ENCODE peak calls at places on chromosomes 2 and 18, in six cellular contexts. P, J, K, L, V and N are unnamed samples.

GRCh38 chr2:169107645-169108044 is 38.3 kb downstream of the DHRS9 start:
- DNase-seq in P (no peak), J (no peak), K (no peak), L (no peak), V (no peak), N (no peak)

GRCh38 chr18:74546751-74547530 is 12.6 kb downstream of the CNDP1 start:
- DNase-seq in P (no peak), J (no peak), K (peak; percentile 22), L (peak; percentile 29), V (no peak), N (no peak)

GRCh38 chr2:223797811-223798721 is 39.3 kb downstream of the AP1S3 start:
- DNase-seq in P (peak; percentile 27), J (no peak), K (peak; percentile 61), L (peak; percentile 59), V (no peak), N (peak; percentile 12)

GRCh38 chr2:127185093-127185492 is 35.0 kb downstream of the CYP27C1 start:
- DNase-seq in P (no peak), J (no peak), K (no peak), L (no peak), V (no peak), N (no peak)

GRCh38 chr2:73561422-73561821 is 80.8 kb downstream of the NAT8 start:
- DNase-seq in P (no peak), J (no peak), K (no peak), L (peak; percentile 13), V (no peak), N (no peak)

GRCh38 chr18:59662008-59662701 is 35.1 kb downstream of the CCBE1 start:
- DNase-seq in P (no peak), J (no peak), K (peak; percentile 36), L (peak; percentile 72), V (no peak), N (peak; percentile 28)

GRCh38 chr18:79681484-79682387 is 2.1 kb downstream of the CTDP1 start:
- DNase-seq in P (no peak), J (no peak), K (no peak), L (no peak), V (no peak), N (no peak)

GRCh38 chr2:75324716-75325291 is 125.5 kb upstream of the TACR1 start:
- DNase-seq in P (no peak), J (no peak), K (no peak), L (no peak), V (no peak), N (peak; percentile 75)

GRCh38 chr2:174971868-174972781 is 33.1 kb downstream of the CHN1 start:
- DNase-seq in P (no peak), J (no peak), K (peak; percentile 53), L (peak; percentile 75), V (no peak), N (peak; percentile 89)

GRCh38 chr18:52888014-52888413 is 548.0 kb downstream of the DCC start:
- DNase-seq in P (no peak), J (no peak), K (no peak), L (no peak), V (no peak), N (no peak)

GRCh38 chr2:101329026-101329425 is 20.5 kb upstream of the RNF149 start:
- DNase-seq in P (no peak), J (no peak), K (no peak), L (no peak), V (no peak), N (no peak)

GRCh38 chr2:96623116-96623515 is 15.0 kb downstream of the KANSL3 start:
- DNase-seq in P (no peak), J (no peak), K (peak; percentile 13), L (peak; percentile 33), V (no peak), N (no peak)

GRCh38 chr2:232365621-232366321 is 12.8 kb upstream of the ALPP start:
- DNase-seq in P (no peak), J (peak; percentile 84), K (peak; percentile 59), L (peak; percentile 21), V (no peak), N (peak; percentile 70)

GRCh38 chr2:236969075-236969474 is 116.6 kb upstream of the COPS8 start:
- DNase-seq in P (no peak), J (no peak), K (no peak), L (no peak), V (no peak), N (no peak)

GRCh38 chr2:201734111-201734510 is 35.7 kb upstream of the MPP4 start:
- DNase-seq in P (no peak), J (no peak), K (no peak), L (no peak), V (no peak), N (no peak)

GRCh38 chr2:117980783-117981676 is 32.8 kb downstream of the CCDC93 start:
- DNase-seq in P (no peak), J (no peak), K (peak; percentile 72), L (peak; percentile 92), V (no peak), N (peak; percentile 61)

GRCh38 chr18:27004056-27004829 is 138.7 kb upstream of the AQP4 start:
- DNase-seq in P (no peak), J (no peak), K (peak; percentile 6), L (no peak), V (no peak), N (no peak)

GRCh38 chr2:79162132-79162531 is 2.6 kb upstream of the REG3A start:
- DNase-seq in P (no peak), J (no peak), K (no peak), L (no peak), V (no peak), N (no peak)

GRCh38 chr2:198287706-198288105 is 483.3 kb downstream of the PLCL1 start:
- DNase-seq in P (no peak), J (no peak), K (peak; percentile 15), L (no peak), V (no peak), N (no peak)

GRCh38 chr18:79582978-79583377 is 96.6 kb upstream of the CTDP1 start:
- DNase-seq in P (no peak), J (no peak), K (no peak), L (no peak), V (no peak), N (no peak)

GRCh38 chr2:53913721-53914120 is 54.0 kb upstream of the GPR75 start:
- DNase-seq in P (no peak), J (no peak), K (peak; percentile 51), L (peak; percentile 61), V (no peak), N (no peak)

GRCh38 chr2:235028646-235029045 is 76.8 kb downstream of the SH3BP4 start:
- DNase-seq in P (no peak), J (no peak), K (no peak), L (no peak), V (no peak), N (no peak)

GRCh38 chr2:235026649-235027557 is 75.1 kb downstream of the SH3BP4 start:
- DNase-seq in P (no peak), J (no peak), K (no peak), L (peak; percentile 60), V (no peak), N (no peak)

GRCh38 chr2:235026137-235026536 is 74.3 kb downstream of the SH3BP4 start:
- DNase-seq in P (no peak), J (no peak), K (peak; percentile 71), L (peak; percentile 88), V (no peak), N (peak; percentile 70)

GRCh38 chr2:235029054-235029453 is 77.2 kb downstream of the SH3BP4 start:
- DNase-seq in P (no peak), J (no peak), K (no peak), L (no peak), V (no peak), N (no peak)

GRCh38 chr2:235027558-235028214 is 75.9 kb downstream of the SH3BP4 start:
- DNase-seq in P (no peak), J (no peak), K (peak; percentile 49), L (peak; percentile 68), V (no peak), N (no peak)
- H3K79me1 ChIP-seq in P (peaks cover 27% of the 10 kb centered on the region), J (peaks cover 8% of the 10 kb centered on the region), K (no peaks in the 10 kb centered on the region), L (peaks cover 96% of the 10 kb centered on the region), V (peaks cover 34% of the 10 kb centered on the region), N (no peaks in the 10 kb centered on the region)

DNA sequence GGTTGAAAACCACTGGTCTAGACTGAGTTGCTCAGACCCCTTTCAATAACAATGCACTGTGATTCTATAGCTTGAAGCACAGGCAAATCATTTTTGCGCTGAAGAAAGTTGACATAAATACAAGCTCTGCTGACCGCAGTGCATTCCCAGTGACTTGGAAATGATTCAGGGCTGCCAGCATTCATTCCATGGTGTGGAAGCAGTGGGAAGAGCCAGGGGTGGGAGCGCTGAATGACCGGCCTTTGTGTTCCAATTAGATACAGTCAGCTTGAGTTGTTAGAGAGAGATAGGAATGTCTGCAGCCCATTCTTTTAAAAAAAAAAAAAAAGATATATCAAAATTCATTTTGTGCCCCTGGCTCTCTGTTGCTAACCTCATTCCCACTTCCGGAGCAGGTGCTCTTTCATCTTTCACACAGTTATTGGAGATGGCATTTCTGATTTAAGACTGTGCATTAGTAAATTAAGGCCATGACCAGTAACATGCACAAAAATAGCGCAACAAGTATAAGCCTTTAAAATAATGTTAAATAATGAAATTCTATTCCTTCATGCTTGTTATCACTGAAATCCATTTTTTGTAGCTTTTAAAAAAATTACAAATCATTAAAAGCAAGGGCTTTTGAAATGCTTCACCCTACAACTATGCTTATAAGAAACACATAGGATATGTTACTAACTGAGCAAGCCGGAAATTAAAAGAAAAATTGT is 59.4 kb upstream of the CTLA4 start:
- DNase-seq in P (peak; percentile 75), J (no peak), K (peak; percentile 78), L (peak; percentile 95), V (no peak), N (peak; percentile 78)
- H2AFZ ChIP-seq in P (peak overlapping the region; percentile 76), J (peak overlapping the region; percentile 15), K (no peak overlapping the region), L (no peak overlapping the region), V (peak overlapping the region; percentile 77), N (no peak overlapping the region)

DNA sequence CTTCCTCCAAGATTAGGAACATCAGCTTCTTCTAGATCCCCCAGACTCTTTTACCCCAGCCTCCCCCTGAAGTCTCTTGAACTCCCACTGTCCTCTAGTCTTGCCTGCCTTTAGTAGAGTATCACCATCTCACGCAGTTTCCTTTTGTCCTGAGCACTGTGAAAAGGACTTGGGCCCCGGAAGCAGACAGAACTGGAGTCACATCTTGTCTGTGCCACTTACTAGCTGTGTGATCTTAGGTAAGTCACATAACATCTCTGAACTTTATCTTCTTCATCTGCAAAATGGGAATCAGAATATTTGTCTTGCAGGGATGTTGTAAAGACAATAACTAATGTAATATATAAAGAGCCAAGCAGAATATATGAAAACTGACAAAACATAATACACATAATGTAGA is 8.4 kb upstream of the TRABD2A start:
- DNase-seq in P (no peak), J (no peak), K (no peak), L (no peak), V (no peak), N (no peak)
- H3K9ac ChIP-seq in P (no peak overlapping the region), J (no peak overlapping the region), K (peak overlapping the region; percentile 78), L (peak overlapping the region; percentile 78), V (no peak overlapping the region), N (no peak overlapping the region)

GRCh38 chr2:128298286-128298685 is 20.4 kb downstream of the HS6ST1 start:
- DNase-seq in P (no peak), J (no peak), K (no peak), L (no peak), V (no peak), N (no peak)
- H3K79me1 ChIP-seq in P (peaks cover 39% of the 10 kb centered on the region), J (peaks cover 12% of the 10 kb centered on the region), K (peaks cover 36% of the 10 kb centered on the region), L (peaks cover 89% of the 10 kb centered on the region), V (peaks cover 63% of the 10 kb centered on the region), N (peaks cover 4% of the 10 kb centered on the region)

GRCh38 chr2:15941970-15942710 is 1.8 kb downstream of the MYCN start:
- DNase-seq in P (peak; percentile 48), J (no peak), K (peak; percentile 9), L (no peak), V (no peak), N (no peak)
- H2AFZ ChIP-seq in P (peak overlapping the region; percentile 23), J (no peak overlapping the region), K (no peak overlapping the region), L (peak overlapping the region; percentile 58), V (no peak overlapping the region), N (peak overlapping the region; percentile 83)

GRCh38 chr2:239227661-239228371 is 173.0 kb downstream of the HDAC4 start:
- DNase-seq in P (no peak), J (no peak), K (peak; percentile 46), L (peak; percentile 52), V (no peak), N (no peak)
- H3K9ac ChIP-seq in P (peak overlapping the region; percentile 33), J (no peak overlapping the region), K (peak overlapping the region; percentile 79), L (no peak overlapping the region), V (no peak overlapping the region), N (no peak overlapping the region)